ENCODE peak calls at places on chromosomes 6 and 20, in five cellular contexts. One of them, this sample, is unnamed.

GRCh38 chr6:10256113-10256690 is 158.7 kb downstream of the TFAP2A start:
- DNase-seq in CD14-positive monocyte: no peak
- DNase-seq in CD8-positive, alpha-beta T cell: no peak
- DNase-seq in GM19239: peak; percentile 12
- DNase-seq in NT2/D1: no peak
- DNase-seq in this sample: no peak

GRCh38 chr6:157464653-157465535 is 83.9 kb downstream of the ZDHHC14 start:
- DNase-seq in NT2/D1: no peak
- DNase-seq in CD8-positive, alpha-beta T cell: no peak
- DNase-seq in CD14-positive monocyte: no peak
- DNase-seq in GM19239: peak; percentile 12
- DNase-seq in this sample: peak; percentile 51

GRCh38 chr6:160122744-160123143 is 1.1 kb downstream of the SLC22A1 start:
- DNase-seq in GM19239: no peak
- DNase-seq in CD14-positive monocyte: no peak
- DNase-seq in CD8-positive, alpha-beta T cell: no peak
- DNase-seq in NT2/D1: no peak
- DNase-seq in this sample: no peak

GRCh38 chr6:131322121-131322520 is 186.9 kb downstream of the AKAP7 start:
- DNase-seq in NT2/D1: no peak
- DNase-seq in CD14-positive monocyte: no peak
- DNase-seq in CD8-positive, alpha-beta T cell: no peak
- DNase-seq in GM19239: no peak
- DNase-seq in this sample: no peak

GRCh38 chr6:159943101-159943632 is 25.7 kb upstream of the IGF2R start:
- DNase-seq in NT2/D1: no peak
- DNase-seq in CD8-positive, alpha-beta T cell: no peak
- DNase-seq in GM19239: no peak
- DNase-seq in CD14-positive monocyte: no peak
- DNase-seq in this sample: peak; percentile 65

GRCh38 chr20:2742934-2743559 is 50.5 kb downstream of the EBF4 start:
- DNase-seq in CD8-positive, alpha-beta T cell: peak; percentile 46
- DNase-seq in NT2/D1: peak; percentile 57
- DNase-seq in GM19239: peak; percentile 77
- DNase-seq in CD14-positive monocyte: no peak
- DNase-seq in this sample: peak; percentile 53

GRCh38 chr6:170096803-170097504 is 193.9 kb downstream of the DLL1 start:
- DNase-seq in CD8-positive, alpha-beta T cell: no peak
- DNase-seq in NT2/D1: no peak
- DNase-seq in CD14-positive monocyte: peak; percentile 14
- DNase-seq in GM19239: no peak
- DNase-seq in this sample: no peak

GRCh38 chr6:87293526-87293925 is 28.9 kb upstream of the SMIM8 start:
- DNase-seq in GM19239: no peak
- DNase-seq in CD8-positive, alpha-beta T cell: no peak
- DNase-seq in NT2/D1: no peak
- DNase-seq in CD14-positive monocyte: no peak
- DNase-seq in this sample: no peak

GRCh38 chr6:50143011-50143719 is 93.4 kb upstream of the DEFB112 start:
- DNase-seq in NT2/D1: no peak
- DNase-seq in CD8-positive, alpha-beta T cell: no peak
- DNase-seq in CD14-positive monocyte: no peak
- DNase-seq in GM19239: no peak
- DNase-seq in this sample: no peak

GRCh38 chr20:56766528-56766927 is 137.4 kb downstream of the TFAP2C start:
- DNase-seq in GM19239: no peak
- DNase-seq in CD8-positive, alpha-beta T cell: no peak
- DNase-seq in NT2/D1: no peak
- DNase-seq in CD14-positive monocyte: no peak
- DNase-seq in this sample: no peak

GRCh38 chr20:24160563-24161355 is 172.2 kb upstream of the GGTLC1 start:
- DNase-seq in NT2/D1: peak; percentile 30
- DNase-seq in CD14-positive monocyte: no peak
- DNase-seq in GM19239: no peak
- DNase-seq in CD8-positive, alpha-beta T cell: no peak
- DNase-seq in this sample: peak; percentile 57

GRCh38 chr20:52775786-52776185 is 196.4 kb upstream of the TSHZ2 start:
- DNase-seq in GM19239: no peak
- DNase-seq in CD8-positive, alpha-beta T cell: no peak
- DNase-seq in CD14-positive monocyte: no peak
- DNase-seq in NT2/D1: no peak
- DNase-seq in this sample: no peak

GRCh38 chr6:84866715-84867114 is 102.3 kb upstream of the TBX18 start:
- DNase-seq in CD14-positive monocyte: no peak
- DNase-seq in GM19239: no peak
- DNase-seq in CD8-positive, alpha-beta T cell: no peak
- DNase-seq in NT2/D1: no peak
- DNase-seq in this sample: no peak

GRCh38 chr6:137095651-137096238 is 51.0 kb upstream of the IL20RA start:
- DNase-seq in GM19239: no peak
- DNase-seq in CD8-positive, alpha-beta T cell: no peak
- DNase-seq in CD14-positive monocyte: no peak
- DNase-seq in NT2/D1: no peak
- DNase-seq in this sample: no peak

GRCh38 chr6:112234596-112234995 is 19.8 kb downstream of the LAMA4 start:
- DNase-seq in GM19239: no peak
- DNase-seq in NT2/D1: no peak
- DNase-seq in CD8-positive, alpha-beta T cell: no peak
- DNase-seq in CD14-positive monocyte: no peak
- DNase-seq in this sample: no peak

GRCh38 chr6:70758883-70759282 is 91.2 kb downstream of the SMAP1 start:
- DNase-seq in CD8-positive, alpha-beta T cell: no peak
- DNase-seq in GM19239: no peak
- DNase-seq in CD14-positive monocyte: no peak
- DNase-seq in NT2/D1: no peak
- DNase-seq in this sample: no peak

GRCh38 chr6:109322825-109323580 is 59.3 kb downstream of the CD164 start:
- DNase-seq in NT2/D1: no peak
- DNase-seq in CD14-positive monocyte: peak; percentile 58
- DNase-seq in GM19239: peak; percentile 24
- DNase-seq in CD8-positive, alpha-beta T cell: no peak
- DNase-seq in this sample: peak; percentile 53

GRCh38 chr6:166903027-166903426 is 53.3 kb downstream of the RNASET2 start:
- DNase-seq in NT2/D1: no peak
- DNase-seq in CD8-positive, alpha-beta T cell: no peak
- DNase-seq in CD14-positive monocyte: no peak
- DNase-seq in GM19239: no peak
- DNase-seq in this sample: no peak

GRCh38 chr20:45189067-45189611 is 14.4 kb downstream of the PI3 start:
- DNase-seq in NT2/D1: no peak
- DNase-seq in CD14-positive monocyte: no peak
- DNase-seq in CD8-positive, alpha-beta T cell: no peak
- DNase-seq in GM19239: no peak
- DNase-seq in this sample: no peak

GRCh38 chr6:46848684-46849360 is 55.6 kb downstream of the MEP1A start:
- DNase-seq in CD14-positive monocyte: peak; percentile 73
- DNase-seq in GM19239: peak; percentile 34
- DNase-seq in CD8-positive, alpha-beta T cell: peak; percentile 22
- DNase-seq in NT2/D1: peak; percentile 75
- DNase-seq in this sample: peak; percentile 93

GRCh38 chr6:134253681-134254080 is 64.2 kb downstream of the SGK1 start:
- DNase-seq in NT2/D1: no peak
- DNase-seq in CD8-positive, alpha-beta T cell: no peak
- DNase-seq in GM19239: no peak
- DNase-seq in CD14-positive monocyte: no peak
- DNase-seq in this sample: no peak

GRCh38 chr6:64034840-64035656 is 399.4 kb downstream of the PHF3 start:
- DNase-seq in NT2/D1: no peak
- DNase-seq in CD14-positive monocyte: no peak
- DNase-seq in GM19239: no peak
- DNase-seq in CD8-positive, alpha-beta T cell: no peak
- DNase-seq in this sample: no peak

This sample was measured in Right ventricle myocardium superior.